ENCODE peak calls at places on chromosome 11, in seven cellular contexts. A is GM23338, G is SK-N-SH, B is HCT116, V is OCI-LY7, M is MM.1S, N is neural progenitor cell. T is an unnamed sample.

GRCh38 chr11:62427630-62428233 is 8.9 kb downstream of the SCGB1A1 start:
- DNase-seq in M (no peak), A (no peak), N (no peak), G (peak; percentile 47), V (no peak), B (no peak), T (peak; percentile 35)

GRCh38 chr11:9982796-9983579 is 311.0 kb downstream of the SBF2 start:
- DNase-seq in B (peak; percentile 31), N (peak; percentile 32), M (no peak), G (no peak), A (peak; percentile 61), V (no peak), T (peak; percentile 85)

GRCh38 chr11:116282481-116282880 is 490.3 kb downstream of the BUD13 start:
- DNase-seq in V (no peak), G (no peak), M (no peak), B (no peak), N (no peak), A (no peak), T (no peak)

GRCh38 chr11:70854891-70855556 is 397.4 kb downstream of the SHANK2 start:
- DNase-seq in V (no peak), B (no peak), G (peak; percentile 88), N (no peak), M (no peak), A (no peak), T (no peak)

GRCh38 chr11:15941206-15941770 is 415.1 kb downstream of the SOX6 start:
- DNase-seq in V (no peak), N (peak; percentile 62), A (peak; percentile 80), B (no peak), M (no peak), G (peak; percentile 46), T (no peak)

GRCh38 chr11:73186294-73186850 is 31.7 kb upstream of the P2RY2 start:
- DNase-seq in V (no peak), N (no peak), M (no peak), A (no peak), B (no peak), G (no peak), T (no peak)

GRCh38 chr11:1771273-1771672 is 7.5 kb upstream of the CTSD start:
- DNase-seq in G (no peak), N (no peak), B (no peak), V (no peak), M (no peak), A (no peak), T (no peak)

GRCh38 chr11:19713221-19714092 is 820 bp downstream of the NAV2 start:
- DNase-seq in B (no peak), A (peak; percentile 52), G (peak; percentile 34), M (no peak), N (peak; percentile 39), V (no peak), T (no peak)

GRCh38 chr11:2342557-2342956 is 34.6 kb upstream of the CD81 start:
- DNase-seq in B (no peak), G (no peak), N (no peak), A (no peak), V (no peak), M (no peak), T (no peak)

GRCh38 chr11:70338594-70338993 is 59.7 kb upstream of the CTTN start:
- DNase-seq in N (no peak), M (no peak), A (no peak), V (no peak), G (no peak), B (no peak), T (no peak)

GRCh38 chr11:72773291-72773690 is 20.6 kb downstream of the STARD10 start:
- DNase-seq in A (no peak), N (no peak), B (no peak), V (no peak), G (peak; percentile 87), M (no peak), T (peak; percentile 44)

GRCh38 chr11:122267602-122268001 is 151.6 kb upstream of the BLID start:
- DNase-seq in N (no peak), G (peak; percentile 21), B (no peak), M (no peak), A (peak; percentile 17), V (no peak), T (peak; percentile 71)

GRCh38 chr11:61334434-61335354 is 1.7 kb downstream of the TKFC start:
- DNase-seq in M (no peak), A (no peak), N (no peak), V (no peak), B (no peak), G (no peak), T (peak; percentile 60)

GRCh38 chr11:75450826-75451783 is 18.1 kb upstream of the KLHL35 start:
- DNase-seq in B (no peak), M (no peak), A (peak; percentile 89), V (peak; percentile 48), G (peak; percentile 68), N (peak; percentile 73), T (peak; percentile 37)

GRCh38 chr11:134463716-134464115 is 51.7 kb upstream of the B3GAT1 start:
- DNase-seq in G (no peak), N (no peak), B (no peak), A (no peak), V (no peak), M (no peak), T (no peak)

GRCh38 chr11:117822031-117822521 is 2.5 kb downstream of the FXYD2 start:
- DNase-seq in V (peak; percentile 12), B (no peak), N (peak; percentile 68), G (peak; percentile 74), M (peak; percentile 44), A (peak; percentile 74), T (peak; percentile 36)

GRCh38 chr11:124752471-124753100 is 531 bp upstream of the VSIG2 start:
- DNase-seq in N (no peak), A (peak; percentile 60), B (no peak), G (peak; percentile 27), V (no peak), M (no peak), T (no peak)

GRCh38 chr11:12090761-12091261 is 19.6 kb upstream of the MICAL2 start:
- DNase-seq in V (no peak), G (no peak), A (no peak), B (peak; percentile 73), M (no peak), N (no peak), T (peak; percentile 93)

GRCh38 chr11:78532991-78533861 is 41.4 kb downstream of the NARS2 start:
- DNase-seq in V (peak; percentile 60), M (peak; percentile 19), A (no peak), N (no peak), B (no peak), G (no peak), T (no peak)

GRCh38 chr11:112004389-112004788 is 20.8 kb upstream of the DLAT start:
- DNase-seq in A (peak; percentile 68), M (no peak), B (peak; percentile 10), V (peak; percentile 70), N (no peak), G (peak; percentile 28), T (peak; percentile 30)
- TF ChIP-seq EZH2phosphoT487 in A (no peak), M (no peak), B (no peak), V (no peak), N (no peak), G (no peak), T (no peak)

GRCh38 chr11:33830903-33831648 is 56.8 kb upstream of the FBXO3 start:
- DNase-seq in G (no peak), M (no peak), N (no peak), A (no peak), V (no peak), B (no peak), T (peak; percentile 90)

GRCh38 chr11:33832676-33833075 is 58.4 kb upstream of the FBXO3 start:
- DNase-seq in M (no peak), N (no peak), A (no peak), B (no peak), V (no peak), G (no peak), T (no peak)

GRCh38 chr11:33829430-33830141 is 55.3 kb upstream of the FBXO3 start:
- DNase-seq in M (peak; percentile 76), A (peak; percentile 83), N (peak; percentile 78), B (peak; percentile 40), G (peak; percentile 78), V (peak; percentile 51), T (peak; percentile 83)

GRCh38 chr11:33835143-33835878 is 56.6 kb downstream of the LMO2 start:
- DNase-seq in B (peak; percentile 48), N (no peak), M (peak; percentile 52), G (peak; percentile 39), A (no peak), V (peak; percentile 21), T (peak; percentile 63)
- TF ChIP-seq CTCF in B (peak; percentile 36), N (peak; percentile 18), M (peak; percentile 19), G (peak; percentile 60), A (peak; percentile 15), V (peak; percentile 66), T (peak; percentile 60)

GRCh38 chr11:36313750-36314500 is 17.8 kb downstream of the PRR5L start:
- DNase-seq in N (no peak), V (no peak), A (no peak), B (no peak), M (no peak), G (no peak), T (no peak)

GRCh38 chr11:36313073-36313472 is 17.0 kb downstream of the PRR5L start:
- DNase-seq in G (no peak), A (no peak), B (no peak), N (no peak), M (no peak), V (no peak), T (no peak)

GRCh38 chr11:36312593-36312990 is 16.5 kb downstream of the PRR5L start:
- DNase-seq in V (no peak), M (no peak), B (no peak), A (no peak), N (no peak), G (no peak), T (peak; percentile 90)

GRCh38 chr11:36317992-36318391 is 21.9 kb downstream of the PRR5L start:
- DNase-seq in M (no peak), N (no peak), A (no peak), B (no peak), V (no peak), G (no peak), T (peak; percentile 36)

GRCh38 chr11:36316049-36316448 is 20.0 kb downstream of the PRR5L start:
- DNase-seq in A (no peak), N (no peak), V (no peak), B (no peak), G (no peak), M (no peak), T (peak; percentile 39)
- TF ChIP-seq EZH2phosphoT487 in A (no peak), N (no peak), V (no peak), B (no peak), G (no peak), M (no peak), T (no peak)

DNA sequence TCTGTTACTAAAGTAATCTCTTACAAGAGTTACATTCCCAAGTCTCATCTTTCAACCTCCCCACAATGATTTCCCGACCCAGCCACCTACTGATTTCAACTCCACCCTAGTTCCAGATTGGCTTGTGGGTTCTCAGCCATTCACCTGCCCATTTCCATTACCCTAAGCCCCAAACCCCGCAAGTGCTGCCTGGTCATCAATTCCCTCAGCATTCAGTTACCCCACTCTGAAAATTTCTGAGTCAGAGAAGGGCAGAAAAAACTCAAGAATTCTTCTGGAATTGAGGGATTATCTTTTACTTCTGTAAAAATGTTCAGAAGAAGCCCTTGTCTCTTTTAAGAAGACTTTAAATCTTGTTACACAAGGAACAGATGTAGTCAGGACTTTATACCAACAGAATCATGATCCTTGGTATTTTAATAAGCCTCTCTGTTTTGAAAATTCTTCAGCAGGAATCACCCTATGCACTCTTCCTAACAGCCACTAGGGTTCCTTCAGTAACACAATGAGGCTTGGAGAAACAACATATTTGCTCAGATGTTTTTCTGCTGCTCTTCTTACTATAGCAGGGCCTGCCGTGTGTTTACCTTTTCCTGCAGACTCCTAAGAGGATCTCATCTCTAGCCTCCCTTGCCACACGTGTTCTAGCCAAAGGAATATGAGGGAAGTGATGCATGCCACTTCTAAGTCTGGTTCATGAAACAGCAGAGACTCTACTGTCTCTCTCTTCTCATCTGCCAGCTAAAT is 29.2 kb upstream of the PAMR1 start:
- DNase-seq in G (no peak), B (no peak), M (no peak), N (no peak), V (no peak), A (peak; percentile 40), T (peak; percentile 34)
- TF ChIP-seq CTCF in G (peak; percentile 55), B (peak; percentile 56), M (no peak), N (peak; percentile 47), V (peak; percentile 42), A (peak; percentile 56), T (peak; percentile 42)

T was measured in PC-3.